ENCODE peak calls at places on chromosomes 2 and 18, in nine cellular contexts. One of them, this sample, is unnamed.
A peak's percentile ranks its signal among the peaks of the same experiment; 100 is the strongest.

GRCh38 chr2:231181848-231182247 is 16.6 kb upstream of the ARMC9 start:
- DNase-seq in AG09309: no peak
- DNase-seq in right lobe of liver: peak; percentile 78
- DNase-seq in AG04449: no peak
- DNase-seq in tibial nerve: peak; percentile 52
- DNase-seq in lower lobe of right lung: peak; percentile 84
- DNase-seq in A549: peak; percentile 66
- DNase-seq in ascending aorta: peak; percentile 75
- DNase-seq in HCT116: no peak
- DNase-seq in this sample: peak; percentile 74

GRCh38 chr2:222358876-222359275 is 60.1 kb upstream of the PAX3 start:
- DNase-seq in lower lobe of right lung: peak; percentile 50
- DNase-seq in AG09309: no peak
- DNase-seq in tibial nerve: peak; percentile 9
- DNase-seq in HCT116: no peak
- DNase-seq in AG04449: no peak
- DNase-seq in A549: no peak
- DNase-seq in ascending aorta: no peak
- DNase-seq in right lobe of liver: no peak
- DNase-seq in this sample: no peak

GRCh38 chr2:224287533-224287932 is 114.4 kb downstream of the FAM124B start:
- DNase-seq in AG04449: no peak
- DNase-seq in lower lobe of right lung: no peak
- DNase-seq in AG09309: no peak
- DNase-seq in right lobe of liver: no peak
- DNase-seq in ascending aorta: no peak
- DNase-seq in A549: no peak
- DNase-seq in tibial nerve: no peak
- DNase-seq in HCT116: no peak
- DNase-seq in this sample: no peak

GRCh38 chr2:174035981-174036742 is 71.0 kb upstream of the SP3 start:
- DNase-seq in A549: no peak
- DNase-seq in HCT116: no peak
- DNase-seq in lower lobe of right lung: no peak
- DNase-seq in AG09309: no peak
- DNase-seq in AG04449: no peak
- DNase-seq in ascending aorta: no peak
- DNase-seq in tibial nerve: no peak
- DNase-seq in right lobe of liver: no peak
- DNase-seq in this sample: no peak

GRCh38 chr2:86314125-86314524 is 23.3 kb downstream of the REEP1 start:
- DNase-seq in AG04449: no peak
- DNase-seq in lower lobe of right lung: no peak
- DNase-seq in tibial nerve: no peak
- DNase-seq in HCT116: no peak
- DNase-seq in right lobe of liver: no peak
- DNase-seq in AG09309: no peak
- DNase-seq in A549: no peak
- DNase-seq in ascending aorta: no peak
- DNase-seq in this sample: no peak

GRCh38 chr2:109260886-109261700 is 132.1 kb downstream of the SH3RF3 start:
- DNase-seq in ascending aorta: no peak
- DNase-seq in AG09309: no peak
- DNase-seq in A549: peak; percentile 30
- DNase-seq in right lobe of liver: peak; percentile 26
- DNase-seq in lower lobe of right lung: no peak
- DNase-seq in AG04449: no peak
- DNase-seq in tibial nerve: no peak
- DNase-seq in HCT116: no peak
- DNase-seq in this sample: peak; percentile 80

GRCh38 chr2:150474326-150475074 is 13.0 kb downstream of the RND3 start:
- DNase-seq in HCT116: no peak
- DNase-seq in AG04449: no peak
- DNase-seq in lower lobe of right lung: no peak
- DNase-seq in ascending aorta: no peak
- DNase-seq in tibial nerve: no peak
- DNase-seq in right lobe of liver: no peak
- DNase-seq in A549: no peak
- DNase-seq in AG09309: no peak
- DNase-seq in this sample: no peak

GRCh38 chr2:201852462-201852861 is 46.1 kb downstream of the CDK15 start:
- DNase-seq in A549: no peak
- DNase-seq in AG09309: no peak
- DNase-seq in ascending aorta: no peak
- DNase-seq in AG04449: no peak
- DNase-seq in tibial nerve: no peak
- DNase-seq in HCT116: no peak
- DNase-seq in right lobe of liver: no peak
- DNase-seq in lower lobe of right lung: no peak
- DNase-seq in this sample: no peak

GRCh38 chr2:138949517-138949916 is 169.3 kb upstream of the NXPH2 start:
- DNase-seq in lower lobe of right lung: no peak
- DNase-seq in HCT116: peak; percentile 85
- DNase-seq in ascending aorta: no peak
- DNase-seq in A549: peak; percentile 10
- DNase-seq in right lobe of liver: no peak
- DNase-seq in tibial nerve: no peak
- DNase-seq in AG09309: no peak
- DNase-seq in AG04449: no peak
- DNase-seq in this sample: no peak

GRCh38 chr2:185947722-185948121 is 209.1 kb downstream of the FSIP2 start:
- DNase-seq in lower lobe of right lung: no peak
- DNase-seq in tibial nerve: no peak
- DNase-seq in AG04449: no peak
- DNase-seq in ascending aorta: no peak
- DNase-seq in HCT116: no peak
- DNase-seq in A549: no peak
- DNase-seq in right lobe of liver: no peak
- DNase-seq in AG09309: no peak
- DNase-seq in this sample: no peak

GRCh38 chr2:113211226-113212105 is 37.7 kb downstream of the PSD4 start:
- DNase-seq in HCT116: peak; percentile 23
- DNase-seq in AG04449: no peak
- DNase-seq in AG09309: no peak
- DNase-seq in lower lobe of right lung: no peak
- DNase-seq in ascending aorta: no peak
- DNase-seq in tibial nerve: peak; percentile 36
- DNase-seq in right lobe of liver: no peak
- DNase-seq in A549: peak; percentile 95
- DNase-seq in this sample: no peak

GRCh38 chr2:152407204-152407721 is 72.3 kb downstream of the FMNL2 start:
- DNase-seq in HCT116: no peak
- DNase-seq in AG04449: no peak
- DNase-seq in AG09309: no peak
- DNase-seq in ascending aorta: no peak
- DNase-seq in tibial nerve: no peak
- DNase-seq in right lobe of liver: no peak
- DNase-seq in A549: peak; percentile 43
- DNase-seq in lower lobe of right lung: no peak
- DNase-seq in this sample: peak; percentile 85

GRCh38 chr2:10770956-10771750 is 41.4 kb downstream of the PDIA6 start:
- DNase-seq in HCT116: no peak
- DNase-seq in AG09309: no peak
- DNase-seq in right lobe of liver: peak; percentile 29
- DNase-seq in tibial nerve: no peak
- DNase-seq in A549: no peak
- DNase-seq in ascending aorta: no peak
- DNase-seq in lower lobe of right lung: no peak
- DNase-seq in AG04449: no peak
- DNase-seq in this sample: no peak

GRCh38 chr2:9654429-9655100 is 23.8 kb upstream of the YWHAQ start:
- DNase-seq in tibial nerve: no peak
- DNase-seq in ascending aorta: no peak
- DNase-seq in right lobe of liver: no peak
- DNase-seq in HCT116: no peak
- DNase-seq in AG09309: no peak
- DNase-seq in AG04449: no peak
- DNase-seq in lower lobe of right lung: no peak
- DNase-seq in A549: no peak
- DNase-seq in this sample: peak; percentile 50

GRCh38 chr2:232728785-232729184 is 31.7 kb downstream of the GIGYF2 start:
- DNase-seq in tibial nerve: no peak
- DNase-seq in AG09309: no peak
- DNase-seq in ascending aorta: no peak
- DNase-seq in lower lobe of right lung: no peak
- DNase-seq in A549: no peak
- DNase-seq in right lobe of liver: no peak
- DNase-seq in AG04449: no peak
- DNase-seq in HCT116: no peak
- DNase-seq in this sample: no peak

GRCh38 chr2:72793798-72794447 is 31.9 kb downstream of the EXOC6B start:
- DNase-seq in AG04449: no peak
- DNase-seq in ascending aorta: no peak
- DNase-seq in HCT116: no peak
- DNase-seq in right lobe of liver: no peak
- DNase-seq in tibial nerve: no peak
- DNase-seq in lower lobe of right lung: no peak
- DNase-seq in A549: peak; percentile 16
- DNase-seq in AG09309: no peak
- DNase-seq in this sample: no peak

GRCh38 chr18:61851279-61851678 is 41.5 kb downstream of the RNF152 start:
- DNase-seq in AG09309: no peak
- DNase-seq in lower lobe of right lung: no peak
- DNase-seq in ascending aorta: no peak
- DNase-seq in HCT116: no peak
- DNase-seq in tibial nerve: no peak
- DNase-seq in A549: no peak
- DNase-seq in right lobe of liver: no peak
- DNase-seq in AG04449: no peak
- DNase-seq in this sample: no peak

DNA sequence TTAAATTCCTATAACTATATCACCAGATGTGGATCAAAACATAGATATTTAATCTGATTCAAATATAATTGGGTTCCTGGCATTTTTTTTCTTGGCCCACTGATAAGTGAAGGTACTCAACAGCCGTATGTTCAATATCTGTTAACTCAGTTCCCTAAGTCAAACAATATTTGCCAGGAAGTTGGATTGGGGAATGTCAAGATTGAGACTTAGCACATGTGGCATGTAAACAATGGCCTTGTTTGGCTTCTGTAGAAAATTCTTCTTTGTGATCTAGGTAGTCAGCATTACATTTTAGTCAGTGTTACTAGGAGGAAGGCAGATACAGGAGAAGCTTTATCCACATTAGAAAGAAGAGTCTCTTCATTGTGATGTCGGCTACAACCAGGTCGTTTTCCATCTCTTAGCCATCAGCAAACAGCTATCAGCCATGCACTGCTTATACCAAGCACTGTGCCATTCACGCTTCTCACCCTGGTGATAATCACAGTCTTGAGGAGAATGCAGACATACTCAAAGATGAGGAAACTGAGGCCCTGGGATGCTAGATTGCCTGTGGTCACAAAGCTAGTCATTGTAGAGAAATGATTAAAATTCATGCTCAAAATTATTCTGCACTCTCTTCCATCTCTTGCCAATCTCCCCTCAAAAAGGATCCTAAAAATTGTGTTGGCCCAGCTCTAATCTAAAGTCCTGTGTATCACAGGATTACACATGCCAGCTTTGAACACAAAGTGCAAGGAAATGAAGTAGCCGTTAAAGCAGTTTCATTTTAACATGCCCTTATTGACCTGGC is 3.1 kb downstream of the GALNT5 start:
- DNase-seq in right lobe of liver: no peak
- DNase-seq in A549: no peak
- DNase-seq in AG09309: no peak
- DNase-seq in lower lobe of right lung: no peak
- DNase-seq in ascending aorta: no peak
- DNase-seq in HCT116: no peak
- DNase-seq in tibial nerve: no peak
- DNase-seq in AG04449: no peak
- DNase-seq in this sample: no peak
- H3K4me3 ChIP-seq in right lobe of liver: no peak overlapping the region
- H3K4me3 ChIP-seq in A549: no peak overlapping the region
- H3K4me3 ChIP-seq in AG09309: peak overlapping the region; percentile 17
- H3K4me3 ChIP-seq in lower lobe of right lung: peak overlapping the region; percentile 51
- H3K4me3 ChIP-seq in ascending aorta: peak overlapping the region; percentile 44
- H3K4me3 ChIP-seq in HCT116: no peak overlapping the region
- H3K4me3 ChIP-seq in tibial nerve: no peak overlapping the region
- H3K4me3 ChIP-seq in AG04449: peak overlapping the region; percentile 43
- H3K4me3 ChIP-seq in this sample: no peak overlapping the region

DNA sequence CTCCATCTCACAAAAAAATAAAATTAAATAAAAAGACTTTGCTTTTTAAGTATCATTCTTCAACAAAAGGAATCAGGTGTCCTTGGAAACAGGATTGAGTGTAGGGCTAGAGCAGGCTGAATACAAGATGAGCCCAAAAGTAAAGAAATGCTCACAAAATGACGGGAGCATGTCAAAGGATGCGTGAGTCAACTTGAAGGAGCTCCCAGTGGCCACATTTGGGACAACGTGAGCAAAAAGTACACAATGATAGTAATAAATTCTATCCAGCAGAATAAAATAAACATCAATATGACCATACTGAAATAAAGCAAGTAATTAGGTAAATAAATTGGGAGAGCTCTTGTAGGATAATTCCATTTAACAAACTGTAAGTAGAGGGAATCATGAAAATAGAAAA is 220.7 kb downstream of the PHLPP1 start:
- DNase-seq in tibial nerve: no peak
- DNase-seq in right lobe of liver: no peak
- DNase-seq in ascending aorta: no peak
- DNase-seq in AG04449: no peak
- DNase-seq in A549: no peak
- DNase-seq in lower lobe of right lung: no peak
- DNase-seq in AG09309: no peak
- DNase-seq in HCT116: no peak
- DNase-seq in this sample: no peak
- TF ChIP-seq CTCF in tibial nerve: no peak
- TF ChIP-seq CTCF in right lobe of liver: no peak
- TF ChIP-seq CTCF in ascending aorta: no peak
- TF ChIP-seq CTCF in AG04449: no peak
- TF ChIP-seq CTCF in A549: no peak
- TF ChIP-seq CTCF in lower lobe of right lung: no peak
- TF ChIP-seq CTCF in AG09309: no peak
- TF ChIP-seq CTCF in HCT116: peak; percentile 16
- TF ChIP-seq CTCF in this sample: peak; percentile 51

DNA sequence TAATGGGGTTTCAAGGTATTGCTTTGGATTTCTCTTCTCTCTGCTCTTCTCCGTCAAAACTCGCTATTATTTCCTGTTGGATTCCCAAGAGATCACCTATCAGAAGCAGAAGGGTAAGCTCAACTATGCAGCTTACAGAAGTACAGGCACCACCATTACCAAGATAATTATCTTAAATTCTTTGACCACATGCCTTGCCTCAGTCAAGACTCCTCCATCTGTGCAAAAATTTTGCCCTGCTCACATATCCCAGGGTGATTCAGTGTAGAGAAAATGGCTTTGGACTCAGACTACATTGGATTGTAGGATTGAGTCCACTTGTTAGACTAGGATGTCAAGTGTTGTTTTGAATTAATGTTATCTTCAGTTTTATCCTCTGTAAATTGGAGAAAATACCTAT is 698.7 kb downstream of the TDRD15 start:
- DNase-seq in lower lobe of right lung: no peak
- DNase-seq in A549: no peak
- DNase-seq in AG04449: no peak
- DNase-seq in ascending aorta: no peak
- DNase-seq in tibial nerve: no peak
- DNase-seq in HCT116: no peak
- DNase-seq in AG09309: no peak
- DNase-seq in right lobe of liver: no peak
- DNase-seq in this sample: no peak
- H3K4me3 ChIP-seq in lower lobe of right lung: no peak overlapping the region
- H3K4me3 ChIP-seq in A549: no peak overlapping the region
- H3K4me3 ChIP-seq in AG04449: no peak overlapping the region
- H3K4me3 ChIP-seq in ascending aorta: no peak overlapping the region
- H3K4me3 ChIP-seq in tibial nerve: no peak overlapping the region
- H3K4me3 ChIP-seq in HCT116: no peak overlapping the region
- H3K4me3 ChIP-seq in AG09309: no peak overlapping the region
- H3K4me3 ChIP-seq in right lobe of liver: no peak overlapping the region
- H3K4me3 ChIP-seq in this sample: no peak overlapping the region

GRCh38 chr2:239002960-239003932 is 155.4 kb downstream of the TWIST2 start:
- DNase-seq in HCT116: no peak
- DNase-seq in AG09309: peak; percentile 67
- DNase-seq in lower lobe of right lung: no peak
- DNase-seq in right lobe of liver: no peak
- DNase-seq in A549: no peak
- DNase-seq in tibial nerve: peak; percentile 48
- DNase-seq in AG04449: no peak
- DNase-seq in ascending aorta: no peak
- DNase-seq in this sample: peak; percentile 17
- TF ChIP-seq CTCF in HCT116: no peak
- TF ChIP-seq CTCF in AG09309: peak; percentile 61
- TF ChIP-seq CTCF in lower lobe of right lung: no peak
- TF ChIP-seq CTCF in right lobe of liver: no peak
- TF ChIP-seq CTCF in A549: no peak
- TF ChIP-seq CTCF in tibial nerve: no peak
- TF ChIP-seq CTCF in AG04449: peak; percentile 18
- TF ChIP-seq CTCF in ascending aorta: no peak
- TF ChIP-seq CTCF in this sample: no peak

This sample was measured in endodermal cell.